ENCODE peak calls at places on chromosomes 12 and 14, in four cellular contexts. U, J, N and B are unnamed samples.

GRCh38 chr14:102215522-102216250 is 76.0 kb downstream of the WDR20 start:
- DNase-seq in U (peak; percentile 15), J (no peak), N (no peak), B (no peak)

GRCh38 chr12:68794653-68795253 is 13.2 kb upstream of the MDM2 start:
- DNase-seq in U (peak; percentile 82), N (no peak), J (no peak), B (no peak)

GRCh38 chr14:105945891-105946290 is 419.5 kb downstream of the TMEM121 start:
- DNase-seq in N (no peak), U (no peak), J (peak; percentile 95), B (no peak)

GRCh38 chr14:73491256-73491976 is 683 bp downstream of the RIOX1 start:
- DNase-seq in J (peak; percentile 87), U (peak; percentile 86), N (peak; percentile 32), B (peak; percentile 27)

GRCh38 chr12:2998789-2999264 is 39.6 kb downstream of the TEAD4 start:
- DNase-seq in N (no peak), J (peak; percentile 84), U (peak; percentile 96), B (peak; percentile 100)

GRCh38 chr14:31154956-31155355 is 52.6 kb downstream of the HECTD1 start:
- DNase-seq in N (no peak), U (peak; percentile 63), J (no peak), B (no peak)

GRCh38 chr12:12908252-12908651 is 16.9 kb downstream of the GPRC5A start:
- DNase-seq in N (no peak), U (no peak), J (no peak), B (no peak)

GRCh38 chr14:20986811-20987210 is 3.0 kb upstream of the METTL17 start:
- DNase-seq in U (peak; percentile 96), N (peak; percentile 31), J (no peak), B (no peak)

GRCh38 chr12:97800561-97800960 is 338.0 kb downstream of the RMST start:
- DNase-seq in U (no peak), N (no peak), J (no peak), B (no peak)

GRCh38 chr12:129762436-129762835 is 141.4 kb downstream of the TMEM132D start:
- DNase-seq in J (no peak), U (no peak), N (no peak), B (no peak)

GRCh38 chr14:68466491-68466977 is 326.3 kb downstream of the ZFP36L1 start:
- DNase-seq in N (no peak), J (no peak), U (peak; percentile 92), B (no peak)

GRCh38 chr12:89636054-89636775 is 72.4 kb downstream of the ATP2B1 start:
- DNase-seq in N (no peak), U (peak; percentile 77), J (no peak), B (no peak)

GRCh38 chr12:112908548-112908947 is 1.8 kb downstream of the OAS1 start:
- DNase-seq in J (no peak), U (peak; percentile 10), N (no peak), B (no peak)

GRCh38 chr12:56990648-56991318 is 15.6 kb downstream of the ZBTB39 start:
- DNase-seq in N (no peak), U (no peak), J (no peak), B (no peak)

GRCh38 chr12:31600252-31600651 is 9.3 kb upstream of the DENND5B start:
- DNase-seq in N (no peak), J (no peak), U (no peak), B (no peak)

GRCh38 chr12:30925607-30926242 is 823 bp upstream of the TSPAN11 start:
- DNase-seq in J (no peak), N (no peak), U (no peak), B (no peak)

GRCh38 chr12:42802688-42803279 is 213.2 kb upstream of the PRICKLE1 start:
- DNase-seq in U (peak; percentile 38), N (no peak), J (no peak), B (no peak)

GRCh38 chr14:54475187-54475881 is 13.4 kb downstream of the GMFB start:
- DNase-seq in U (peak; percentile 50), J (no peak), N (no peak), B (no peak)

GRCh38 chr12:57591567-57592325 is 754 bp downstream of the PIP4K2C start:
- DNase-seq in N (no peak), J (no peak), U (peak; percentile 65), B (no peak)

GRCh38 chr14:64625363-64626232 is 75.8 kb downstream of the PPP1R36 start:
- DNase-seq in J (peak; percentile 64), N (no peak), U (no peak), B (no peak)

GRCh38 chr12:6390084-6390799 is 6.3 kb downstream of the LTBR start:
- DNase-seq in U (no peak), N (no peak), J (peak; percentile 60), B (no peak)

GRCh38 chr14:46646796-46647195 is 4.8 kb downstream of the RPL10L start:
- DNase-seq in J (no peak), N (no peak), U (no peak), B (no peak)

GRCh38 chr12:57147641-57147944 is 174 bp upstream of the LRP1-AS start:
- DNase-seq in J (no peak), N (no peak), U (peak; percentile 88), B (no peak)

GRCh38 chr12:48072266-48072665 is 33.6 kb downstream of the SENP1 start:
- DNase-seq in U (no peak), N (no peak), J (no peak), B (no peak)

GRCh38 chr14:33736979-33737378 is 213.9 kb downstream of the EGLN3 start:
- DNase-seq in U (no peak), J (no peak), N (no peak), B (no peak)

GRCh38 chr14:95741051-95741490 is 27.1 kb upstream of the TCL1A start:
- DNase-seq in N (no peak), U (peak; percentile 2), J (no peak), B (no peak)

GRCh38 chr14:82447586-82447985 is 913.9 kb upstream of the SEL1L start:
- DNase-seq in N (no peak), J (no peak), U (no peak), B (no peak)

GRCh38 chr14:43184540-43184939 is 1322.5 kb downstream of the FSCB start:
- DNase-seq in U (no peak), J (no peak), N (no peak), B (no peak)

GRCh38 chr14:35326364-35326763 is 34.2 kb downstream of the PSMA6 start:
- DNase-seq in N (no peak), U (no peak), J (no peak), B (no peak)

GRCh38 chr14:64938972-64939816 is 3.4 kb downstream of the GPX2 start:
- DNase-seq in N (no peak), J (no peak), U (no peak), B (no peak)

GRCh38 chr12:24903305-24904088 is 45.4 kb downstream of the BCAT1 start:
- DNase-seq in N (no peak), J (no peak), U (peak; percentile 53), B (no peak)

GRCh38 chr14:21107360-21107781 is 6.5 kb downstream of the TMEM253 start:
- DNase-seq in J (no peak), U (peak; percentile 60), N (no peak), B (no peak)

GRCh38 chr14:42715316-42715715 is 1108.6 kb downstream of the LRFN5 start:
- DNase-seq in U (peak; percentile 74), J (no peak), N (no peak), B (no peak)

GRCh38 chr14:105123981-105124836 is 44.4 kb downstream of the JAG2 start:
- DNase-seq in J (no peak), U (no peak), N (no peak), B (no peak)

GRCh38 chr12:49903700-49904423 is at the start of gene FAIM2:
- DNase-seq in N (peak; percentile 33), J (peak; percentile 56), U (peak; percentile 73), B (peak; percentile 38)
- H3K4me3 ChIP-seq in N (peak within 1 kb of the TSS; percentile 55), J (peak within 1 kb of the TSS; percentile 26), U (peak within 1 kb of the TSS; percentile 61), B (peak within 1 kb of the TSS; percentile 33)

GRCh38 chr12:109720152-109720855 is 6.7 kb downstream of the FAM222A start:
- DNase-seq in N (no peak), J (peak; percentile 71), U (no peak), B (no peak)

GRCh38 chr12:109720856-109721189 is 7.2 kb downstream of the FAM222A start:
- DNase-seq in N (no peak), J (no peak), U (no peak), B (no peak)

GRCh38 chr12:109722022-109722752 is 8.6 kb downstream of the FAM222A start:
- DNase-seq in J (peak; percentile 21), N (no peak), U (no peak), B (no peak)

GRCh38 chr12:109722753-109723109 is 9.1 kb downstream of the FAM222A start:
- DNase-seq in N (no peak), J (peak; percentile 19), U (no peak), B (no peak)

DNA sequence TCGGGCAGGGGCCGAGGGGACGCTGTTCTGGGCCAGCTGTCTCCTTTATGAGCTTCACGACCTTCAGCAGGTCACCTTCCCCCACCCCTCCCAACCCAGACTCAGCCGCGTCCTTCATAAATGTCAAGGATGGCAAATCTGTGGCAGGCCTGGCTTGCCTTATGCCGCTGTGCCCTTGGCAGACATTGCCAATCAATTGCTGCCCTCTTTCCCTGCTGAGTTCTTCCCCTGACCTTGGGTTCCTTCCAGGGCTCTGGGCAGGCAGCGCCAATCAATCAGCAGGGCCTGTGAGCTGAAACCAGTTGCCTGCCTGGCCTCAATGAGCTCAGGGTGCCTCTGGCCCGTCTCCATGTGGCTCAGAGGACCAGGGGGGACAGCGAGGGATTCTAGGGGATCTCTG is 7.7 kb downstream of the FAM222A start:
- DNase-seq in J (peak; percentile 89), N (no peak), U (no peak), B (peak; percentile 31)
- H3K4me1 ChIP-seq in J (peaks cover 17% of the 10 kb centered on the region), N (peaks cover 95% of the 10 kb centered on the region), U (no peaks in the 10 kb centered on the region), B (peaks cover 54% of the 10 kb centered on the region)

DNA sequence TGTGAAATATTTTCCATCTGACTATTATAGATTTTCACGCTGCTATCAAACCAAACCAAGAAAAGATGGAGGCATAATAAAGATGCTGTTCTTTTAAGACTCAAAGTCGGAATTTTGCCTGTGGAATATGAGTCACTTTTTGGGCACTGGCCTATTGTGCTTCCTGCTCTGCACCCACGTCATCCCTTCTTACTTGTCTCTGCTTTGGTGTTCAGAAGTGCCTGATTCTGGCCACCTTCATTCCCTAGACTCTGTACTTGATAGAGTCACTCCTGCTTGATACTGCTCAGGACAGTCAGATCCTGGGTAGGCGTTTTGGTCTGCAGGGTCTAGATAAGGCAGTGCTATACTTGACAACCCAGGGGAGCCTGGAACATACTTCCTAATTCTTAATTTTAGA is 1.9 kb downstream of the LRRK2 start:
- DNase-seq in J (no peak), U (peak; percentile 96), N (peak; percentile 67), B (peak; percentile 49)
- H3K4me3 ChIP-seq in J (peak overlapping the region; percentile 68), U (peak overlapping the region; percentile 82), N (peak overlapping the region; percentile 78), B (no peak overlapping the region)

GRCh38 chr12:53220857-53221202 is 11.2 kb downstream of the RARG start:
- DNase-seq in U (peak; percentile 98), N (peak; percentile 77), J (peak; percentile 95), B (peak; percentile 81)
- H3K4me1 ChIP-seq in U (peaks cover 65% of the 10 kb centered on the region), N (peaks cover 75% of the 10 kb centered on the region), J (peaks cover 5% of the 10 kb centered on the region), B (peaks cover 60% of the 10 kb centered on the region)

GRCh38 chr14:58955294-58955821 is 233.1 kb upstream of the DAAM1 start:
- DNase-seq in N (no peak), U (no peak), J (no peak), B (no peak)

GRCh38 chr14:58950555-58950954 is 237.9 kb upstream of the DAAM1 start:
- DNase-seq in N (no peak), J (no peak), U (peak; percentile 16), B (no peak)

GRCh38 chr14:58954052-58954451 is 234.4 kb upstream of the DAAM1 start:
- DNase-seq in J (no peak), N (no peak), U (no peak), B (no peak)

GRCh38 chr14:58954874-58955273 is 233.6 kb upstream of the DAAM1 start:
- DNase-seq in N (no peak), U (no peak), J (no peak), B (no peak)
- H3K4me3 ChIP-seq in N (no peak overlapping the region), U (no peak overlapping the region), J (no peak overlapping the region), B (no peak overlapping the region)

GRCh38 chr14:75048101-75048500 is 3.2 kb downstream of the MLH3 start:
- DNase-seq in J (no peak), N (no peak), U (no peak), B (no peak)
- H3K4me1 ChIP-seq in J (peaks cover 3% of the 10 kb centered on the region), N (peaks cover 62% of the 10 kb centered on the region), U (peaks cover 66% of the 10 kb centered on the region), B (peaks cover 32% of the 10 kb centered on the region)